ENCODE peak calls at places on chromosome 20, in nine cellular contexts. One of them, this sample, is unnamed.

GRCh38 chr20:2652724-2653510 is 485 bp downstream of the NOP56 start:
- DNase-seq in mesendoderm: no peak
- DNase-seq in mammary epithelial cell: peak; percentile 13
- DNase-seq in psoas muscle: peak; percentile 51
- DNase-seq in aorta: peak; percentile 63
- DNase-seq in left ventricle myocardium inferior: peak; percentile 34
- DNase-seq in foreskin fibroblast: no peak
- DNase-seq in AG10803: no peak
- DNase-seq in IMR-90: no peak
- DNase-seq in this sample: no peak

GRCh38 chr20:41048475-41049242 is 20.0 kb downstream of the TOP1 start:
- DNase-seq in mesendoderm: peak; percentile 42
- DNase-seq in mammary epithelial cell: no peak
- DNase-seq in psoas muscle: no peak
- DNase-seq in aorta: no peak
- DNase-seq in left ventricle myocardium inferior: no peak
- DNase-seq in foreskin fibroblast: no peak
- DNase-seq in AG10803: peak; percentile 25
- DNase-seq in IMR-90: no peak
- DNase-seq in this sample: no peak

GRCh38 chr20:61967300-61967699 is 98.4 kb downstream of the TAF4 start:
- DNase-seq in mesendoderm: no peak
- DNase-seq in mammary epithelial cell: no peak
- DNase-seq in psoas muscle: no peak
- DNase-seq in aorta: no peak
- DNase-seq in left ventricle myocardium inferior: no peak
- DNase-seq in foreskin fibroblast: no peak
- DNase-seq in AG10803: no peak
- DNase-seq in IMR-90: no peak
- DNase-seq in this sample: no peak

GRCh38 chr20:9040874-9041524 is 27.9 kb upstream of the PLCB4 start:
- DNase-seq in mesendoderm: no peak
- DNase-seq in mammary epithelial cell: no peak
- DNase-seq in psoas muscle: no peak
- DNase-seq in aorta: no peak
- DNase-seq in left ventricle myocardium inferior: no peak
- DNase-seq in foreskin fibroblast: no peak
- DNase-seq in AG10803: peak; percentile 67
- DNase-seq in IMR-90: peak; percentile 86
- DNase-seq in this sample: no peak

GRCh38 chr20:48776306-48776705 is 51.5 kb downstream of the PREX1 start:
- DNase-seq in mesendoderm: no peak
- DNase-seq in mammary epithelial cell: peak; percentile 7
- DNase-seq in psoas muscle: no peak
- DNase-seq in aorta: peak; percentile 84
- DNase-seq in left ventricle myocardium inferior: no peak
- DNase-seq in foreskin fibroblast: peak; percentile 92
- DNase-seq in AG10803: peak; percentile 94
- DNase-seq in IMR-90: peak; percentile 43
- DNase-seq in this sample: no peak

GRCh38 chr20:3795511-3796468 is at the start of gene CDC25B:
- DNase-seq in mesendoderm: peak; percentile 94
- DNase-seq in mammary epithelial cell: peak; percentile 89
- DNase-seq in psoas muscle: peak; percentile 95
- DNase-seq in aorta: peak; percentile 98
- DNase-seq in left ventricle myocardium inferior: peak; percentile 95
- DNase-seq in foreskin fibroblast: peak; percentile 89
- DNase-seq in AG10803: peak; percentile 86
- DNase-seq in IMR-90: peak; percentile 83
- DNase-seq in this sample: no peak

GRCh38 chr20:6381887-6382286 is 259.1 kb upstream of the FERMT1 start:
- DNase-seq in mesendoderm: peak; percentile 85
- DNase-seq in mammary epithelial cell: peak; percentile 8
- DNase-seq in psoas muscle: no peak
- DNase-seq in aorta: no peak
- DNase-seq in left ventricle myocardium inferior: no peak
- DNase-seq in foreskin fibroblast: no peak
- DNase-seq in AG10803: no peak
- DNase-seq in IMR-90: peak; percentile 44
- DNase-seq in this sample: no peak

GRCh38 chr20:13029687-13030510 is 21.1 kb downstream of the SPTLC3 start:
- DNase-seq in mesendoderm: peak; percentile 94
- DNase-seq in mammary epithelial cell: peak; percentile 95
- DNase-seq in psoas muscle: peak; percentile 15
- DNase-seq in aorta: no peak
- DNase-seq in left ventricle myocardium inferior: no peak
- DNase-seq in foreskin fibroblast: peak; percentile 94
- DNase-seq in AG10803: peak; percentile 97
- DNase-seq in IMR-90: peak; percentile 84
- DNase-seq in this sample: no peak

GRCh38 chr20:50913976-50914375 is 17.3 kb downstream of the ADNP start:
- DNase-seq in mesendoderm: no peak
- DNase-seq in mammary epithelial cell: peak; percentile 67
- DNase-seq in psoas muscle: no peak
- DNase-seq in aorta: no peak
- DNase-seq in left ventricle myocardium inferior: no peak
- DNase-seq in foreskin fibroblast: peak; percentile 85
- DNase-seq in AG10803: peak; percentile 70
- DNase-seq in IMR-90: peak; percentile 88
- DNase-seq in this sample: no peak

GRCh38 chr20:14312001-14312400 is 25.4 kb downstream of the FLRT3 start:
- DNase-seq in mesendoderm: peak; percentile 56
- DNase-seq in mammary epithelial cell: no peak
- DNase-seq in psoas muscle: no peak
- DNase-seq in aorta: no peak
- DNase-seq in left ventricle myocardium inferior: no peak
- DNase-seq in foreskin fibroblast: no peak
- DNase-seq in AG10803: no peak
- DNase-seq in IMR-90: no peak
- DNase-seq in this sample: no peak

GRCh38 chr20:13492001-13492480 is 146.7 kb downstream of the TASP1 start:
- DNase-seq in mesendoderm: peak; percentile 88
- DNase-seq in mammary epithelial cell: peak; percentile 80
- DNase-seq in psoas muscle: peak; percentile 21
- DNase-seq in aorta: no peak
- DNase-seq in left ventricle myocardium inferior: peak; percentile 19
- DNase-seq in foreskin fibroblast: peak; percentile 40
- DNase-seq in AG10803: peak; percentile 85
- DNase-seq in IMR-90: peak; percentile 72
- DNase-seq in this sample: no peak

DNA sequence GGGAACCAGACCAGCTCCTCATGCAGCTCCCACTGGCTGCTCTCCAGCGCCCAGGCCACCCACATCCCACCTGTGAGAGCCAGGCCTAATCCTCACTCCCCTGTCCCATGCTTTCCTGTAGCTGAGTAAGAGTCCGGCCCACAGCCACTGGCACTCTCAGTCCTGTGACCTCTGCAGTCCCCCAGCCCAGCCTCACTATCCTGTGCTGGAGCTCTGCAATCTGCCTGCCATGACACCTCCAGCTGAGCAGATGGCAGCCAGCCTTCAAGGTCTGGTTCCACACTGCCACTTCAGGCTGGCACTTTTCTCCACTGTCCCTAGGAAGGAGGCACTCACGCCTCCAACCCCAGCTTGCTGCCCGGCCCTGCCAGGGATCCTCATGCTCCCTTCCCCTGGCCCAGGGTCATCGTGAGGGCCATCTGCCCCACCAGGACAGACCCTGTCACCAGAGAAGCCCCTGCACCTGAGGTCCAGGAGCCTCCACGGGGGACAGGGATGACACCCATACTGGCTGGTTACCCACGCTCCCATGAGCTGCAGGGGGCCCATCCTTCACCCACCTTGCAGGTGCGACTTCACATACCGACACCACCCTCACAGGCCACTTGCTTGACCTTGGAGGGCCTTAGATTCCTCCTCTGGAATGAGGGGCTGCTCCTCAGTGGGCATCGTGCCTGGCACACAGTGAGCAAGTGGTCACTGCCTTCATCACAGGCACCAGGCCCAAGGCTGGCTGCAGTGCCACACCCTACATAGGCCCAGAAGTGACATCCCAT is 100.1 kb downstream of the ASXL1 start:
- DNase-seq in mesendoderm: no peak
- DNase-seq in mammary epithelial cell: no peak
- DNase-seq in psoas muscle: no peak
- DNase-seq in aorta: no peak
- DNase-seq in left ventricle myocardium inferior: no peak
- DNase-seq in foreskin fibroblast: no peak
- DNase-seq in AG10803: no peak
- DNase-seq in IMR-90: no peak
- DNase-seq in this sample: no peak
- H3K4me3 ChIP-seq in mesendoderm: no peak overlapping the region
- H3K4me3 ChIP-seq in mammary epithelial cell: no peak overlapping the region
- H3K4me3 ChIP-seq in psoas muscle: no peak overlapping the region
- H3K4me3 ChIP-seq in aorta: no peak overlapping the region
- H3K4me3 ChIP-seq in left ventricle myocardium inferior: peak overlapping the region; percentile 73
- H3K4me3 ChIP-seq in foreskin fibroblast: no peak overlapping the region
- H3K4me3 ChIP-seq in AG10803: no peak overlapping the region
- H3K4me3 ChIP-seq in IMR-90: no peak overlapping the region
- H3K4me3 ChIP-seq in this sample: no peak overlapping the region

DNA sequence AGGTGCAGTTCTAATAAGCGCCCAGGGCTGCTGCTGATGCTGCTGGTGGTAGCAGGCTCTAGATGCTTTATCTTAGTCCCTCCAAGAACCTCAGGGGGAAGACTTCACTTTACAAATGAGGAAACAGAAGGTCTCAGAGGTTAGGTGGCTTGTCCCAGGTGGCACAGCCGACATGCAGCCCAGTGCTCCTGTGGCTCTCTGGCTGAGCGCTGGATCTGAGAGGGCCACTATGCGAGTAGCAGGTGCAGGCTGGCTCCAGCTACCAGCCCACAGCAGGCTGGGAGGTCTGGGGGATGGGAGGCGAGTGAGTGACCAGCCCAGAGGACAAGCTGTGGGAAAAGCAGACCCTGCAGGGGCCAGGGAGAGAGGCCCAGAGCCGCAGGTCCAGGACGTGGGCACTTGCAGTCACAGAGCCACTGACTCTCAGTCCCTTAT is 90.9 kb downstream of the PRND start:
- DNase-seq in mesendoderm: no peak
- DNase-seq in mammary epithelial cell: no peak
- DNase-seq in psoas muscle: no peak
- DNase-seq in aorta: no peak
- DNase-seq in left ventricle myocardium inferior: no peak
- DNase-seq in foreskin fibroblast: no peak
- DNase-seq in AG10803: no peak
- DNase-seq in IMR-90: no peak
- DNase-seq in this sample: no peak
- H3K4me3 ChIP-seq in mesendoderm: no peak overlapping the region
- H3K4me3 ChIP-seq in mammary epithelial cell: no peak overlapping the region
- H3K4me3 ChIP-seq in psoas muscle: no peak overlapping the region
- H3K4me3 ChIP-seq in aorta: no peak overlapping the region
- H3K4me3 ChIP-seq in left ventricle myocardium inferior: no peak overlapping the region
- H3K4me3 ChIP-seq in foreskin fibroblast: no peak overlapping the region
- H3K4me3 ChIP-seq in AG10803: no peak overlapping the region
- H3K4me3 ChIP-seq in IMR-90: no peak overlapping the region
- H3K4me3 ChIP-seq in this sample: no peak overlapping the region

GRCh38 chr20:59832406-59833156 is 100.9 kb downstream of the SYCP2 start:
- DNase-seq in mesendoderm: no peak
- DNase-seq in mammary epithelial cell: no peak
- DNase-seq in psoas muscle: no peak
- DNase-seq in aorta: no peak
- DNase-seq in left ventricle myocardium inferior: peak; percentile 5
- DNase-seq in foreskin fibroblast: no peak
- DNase-seq in AG10803: no peak
- DNase-seq in IMR-90: no peak
- DNase-seq in this sample: no peak

GRCh38 chr20:59837623-59838394 is 95.6 kb downstream of the SYCP2 start:
- DNase-seq in mesendoderm: peak; percentile 10
- DNase-seq in mammary epithelial cell: no peak
- DNase-seq in psoas muscle: no peak
- DNase-seq in aorta: no peak
- DNase-seq in left ventricle myocardium inferior: no peak
- DNase-seq in foreskin fibroblast: no peak
- DNase-seq in AG10803: no peak
- DNase-seq in IMR-90: no peak
- DNase-seq in this sample: no peak

GRCh38 chr20:59835057-59835447 is 98.4 kb downstream of the SYCP2 start:
- DNase-seq in mesendoderm: no peak
- DNase-seq in mammary epithelial cell: no peak
- DNase-seq in psoas muscle: no peak
- DNase-seq in aorta: no peak
- DNase-seq in left ventricle myocardium inferior: peak; percentile 9
- DNase-seq in foreskin fibroblast: peak; percentile 1
- DNase-seq in AG10803: no peak
- DNase-seq in IMR-90: no peak
- DNase-seq in this sample: peak; percentile 0

GRCh38 chr20:59836768-59837167 is 96.7 kb downstream of the SYCP2 start:
- DNase-seq in mesendoderm: no peak
- DNase-seq in mammary epithelial cell: peak; percentile 26
- DNase-seq in psoas muscle: no peak
- DNase-seq in aorta: no peak
- DNase-seq in left ventricle myocardium inferior: no peak
- DNase-seq in foreskin fibroblast: no peak
- DNase-seq in AG10803: no peak
- DNase-seq in IMR-90: no peak
- DNase-seq in this sample: no peak

GRCh38 chr20:59835448-59836395 is 97.7 kb downstream of the SYCP2 start:
- DNase-seq in mesendoderm: peak; percentile 49
- DNase-seq in mammary epithelial cell: peak; percentile 68
- DNase-seq in psoas muscle: no peak
- DNase-seq in aorta: no peak
- DNase-seq in left ventricle myocardium inferior: peak; percentile 46
- DNase-seq in foreskin fibroblast: peak; percentile 18
- DNase-seq in AG10803: peak; percentile 34
- DNase-seq in IMR-90: peak; percentile 5
- DNase-seq in this sample: peak; percentile 1
- H3K4me3 ChIP-seq in mesendoderm: no peak overlapping the region
- H3K4me3 ChIP-seq in mammary epithelial cell: peak overlapping the region; percentile 51
- H3K4me3 ChIP-seq in psoas muscle: peak overlapping the region; percentile 7
- H3K4me3 ChIP-seq in aorta: no peak overlapping the region
- H3K4me3 ChIP-seq in left ventricle myocardium inferior: peak overlapping the region; percentile 59
- H3K4me3 ChIP-seq in foreskin fibroblast: peak overlapping the region; percentile 18
- H3K4me3 ChIP-seq in AG10803: no peak overlapping the region
- H3K4me3 ChIP-seq in IMR-90: no peak overlapping the region
- H3K4me3 ChIP-seq in this sample: peak overlapping the region; percentile 71

GRCh38 chr20:59017493-59018231 is 1.6 kb upstream of the TUBB1 start:
- DNase-seq in mesendoderm: no peak
- DNase-seq in mammary epithelial cell: no peak
- DNase-seq in psoas muscle: no peak
- DNase-seq in aorta: peak; percentile 38
- DNase-seq in left ventricle myocardium inferior: no peak
- DNase-seq in foreskin fibroblast: no peak
- DNase-seq in AG10803: no peak
- DNase-seq in IMR-90: no peak
- DNase-seq in this sample: no peak

GRCh38 chr20:59016795-59017492 is 2.3 kb upstream of the TUBB1 start:
- DNase-seq in mesendoderm: no peak
- DNase-seq in mammary epithelial cell: no peak
- DNase-seq in psoas muscle: no peak
- DNase-seq in aorta: no peak
- DNase-seq in left ventricle myocardium inferior: no peak
- DNase-seq in foreskin fibroblast: no peak
- DNase-seq in AG10803: no peak
- DNase-seq in IMR-90: no peak
- DNase-seq in this sample: no peak

GRCh38 chr20:59020938-59021551 is 1.8 kb downstream of the TUBB1 start:
- DNase-seq in mesendoderm: peak; percentile 30
- DNase-seq in mammary epithelial cell: peak; percentile 84
- DNase-seq in psoas muscle: no peak
- DNase-seq in aorta: no peak
- DNase-seq in left ventricle myocardium inferior: no peak
- DNase-seq in foreskin fibroblast: no peak
- DNase-seq in AG10803: no peak
- DNase-seq in IMR-90: peak; percentile 56
- DNase-seq in this sample: peak; percentile 88

GRCh38 chr20:59018817-59019216 is 412 bp upstream of the TUBB1 start:
- DNase-seq in mesendoderm: no peak
- DNase-seq in mammary epithelial cell: no peak
- DNase-seq in psoas muscle: no peak
- DNase-seq in aorta: peak; percentile 36
- DNase-seq in left ventricle myocardium inferior: no peak
- DNase-seq in foreskin fibroblast: no peak
- DNase-seq in AG10803: no peak
- DNase-seq in IMR-90: no peak
- DNase-seq in this sample: no peak

GRCh38 chr20:59019217-59019616 is at the start of gene TUBB1:
- DNase-seq in mesendoderm: no peak
- DNase-seq in mammary epithelial cell: no peak
- DNase-seq in psoas muscle: no peak
- DNase-seq in aorta: no peak
- DNase-seq in left ventricle myocardium inferior: no peak
- DNase-seq in foreskin fibroblast: no peak
- DNase-seq in AG10803: no peak
- DNase-seq in IMR-90: no peak
- DNase-seq in this sample: no peak
- H3K4me3 ChIP-seq in mesendoderm: no peak within 1 kb of the TSS
- H3K4me3 ChIP-seq in mammary epithelial cell: no peak within 1 kb of the TSS
- H3K4me3 ChIP-seq in psoas muscle: no peak within 1 kb of the TSS
- H3K4me3 ChIP-seq in aorta: no peak within 1 kb of the TSS
- H3K4me3 ChIP-seq in left ventricle myocardium inferior: no peak within 1 kb of the TSS
- H3K4me3 ChIP-seq in foreskin fibroblast: no peak within 1 kb of the TSS
- H3K4me3 ChIP-seq in AG10803: no peak within 1 kb of the TSS
- H3K4me3 ChIP-seq in IMR-90: no peak within 1 kb of the TSS
- H3K4me3 ChIP-seq in this sample: no peak within 1 kb of the TSS

This sample was measured in SK-N-MC.